ENCODE peak calls at places on chromosome 1, in eight cellular contexts. One of them, this sample, is unnamed.

GRCh38 chr1:8902765-8903164 is 24.3 kb upstream of the ENO1 start:
- DNase-seq in germinal center: no peak
- DNase-seq in ACHN: peak; percentile 76
- DNase-seq in NCI-H2227 treated with DMSO at 0.1 percent for 48 hours: no peak
- DNase-seq in astrocyte of the spinal cord: peak; percentile 28
- DNase-seq in stimulated activated CD4-positive, alpha-beta T cell treated with anti-CD3 and anti-CD28 coated beads, Interleukin-2, amount 100 ng/mL, for 24 hours: no peak
- DNase-seq in immature natural killer cell: no peak
- DNase-seq in AML-193: no peak
- DNase-seq in this sample: no peak

GRCh38 chr1:182786223-182787001 is 3.2 kb upstream of the NPL start:
- DNase-seq in germinal center: peak; percentile 39
- DNase-seq in ACHN: peak; percentile 64
- DNase-seq in NCI-H2227 treated with DMSO at 0.1 percent for 48 hours: peak; percentile 80
- DNase-seq in astrocyte of the spinal cord: peak; percentile 77
- DNase-seq in stimulated activated CD4-positive, alpha-beta T cell treated with anti-CD3 and anti-CD28 coated beads, Interleukin-2, amount 100 ng/mL, for 24 hours: peak; percentile 44
- DNase-seq in immature natural killer cell: peak; percentile 17
- DNase-seq in AML-193: peak; percentile 67
- DNase-seq in this sample: peak; percentile 52

GRCh38 chr1:42145726-42146125 is 7.5 kb upstream of the GUCA2B start:
- DNase-seq in germinal center: no peak
- DNase-seq in ACHN: no peak
- DNase-seq in NCI-H2227 treated with DMSO at 0.1 percent for 48 hours: no peak
- DNase-seq in astrocyte of the spinal cord: no peak
- DNase-seq in stimulated activated CD4-positive, alpha-beta T cell treated with anti-CD3 and anti-CD28 coated beads, Interleukin-2, amount 100 ng/mL, for 24 hours: peak; percentile 13
- DNase-seq in immature natural killer cell: no peak
- DNase-seq in AML-193: no peak
- DNase-seq in this sample: no peak

GRCh38 chr1:233993651-233994050 is 89.2 kb downstream of the SLC35F3 start:
- DNase-seq in germinal center: no peak
- DNase-seq in ACHN: peak; percentile 50
- DNase-seq in NCI-H2227 treated with DMSO at 0.1 percent for 48 hours: peak; percentile 71
- DNase-seq in astrocyte of the spinal cord: peak; percentile 16
- DNase-seq in stimulated activated CD4-positive, alpha-beta T cell treated with anti-CD3 and anti-CD28 coated beads, Interleukin-2, amount 100 ng/mL, for 24 hours: no peak
- DNase-seq in immature natural killer cell: no peak
- DNase-seq in AML-193: no peak
- DNase-seq in this sample: no peak

GRCh38 chr1:161905269-161905884 is 118.3 kb downstream of the OLFML2B start:
- DNase-seq in germinal center: peak; percentile 50
- DNase-seq in ACHN: peak; percentile 57
- DNase-seq in NCI-H2227 treated with DMSO at 0.1 percent for 48 hours: no peak
- DNase-seq in astrocyte of the spinal cord: no peak
- DNase-seq in stimulated activated CD4-positive, alpha-beta T cell treated with anti-CD3 and anti-CD28 coated beads, Interleukin-2, amount 100 ng/mL, for 24 hours: peak; percentile 25
- DNase-seq in immature natural killer cell: no peak
- DNase-seq in AML-193: no peak
- DNase-seq in this sample: no peak

GRCh38 chr1:102105931-102106550 is 109.3 kb upstream of the OLFM3 start:
- DNase-seq in germinal center: no peak
- DNase-seq in ACHN: no peak
- DNase-seq in NCI-H2227 treated with DMSO at 0.1 percent for 48 hours: no peak
- DNase-seq in astrocyte of the spinal cord: no peak
- DNase-seq in stimulated activated CD4-positive, alpha-beta T cell treated with anti-CD3 and anti-CD28 coated beads, Interleukin-2, amount 100 ng/mL, for 24 hours: no peak
- DNase-seq in immature natural killer cell: no peak
- DNase-seq in AML-193: no peak
- DNase-seq in this sample: no peak

GRCh38 chr1:42933060-42933586 is 25.5 kb downstream of the SLC2A1 start:
- DNase-seq in germinal center: no peak
- DNase-seq in ACHN: no peak
- DNase-seq in NCI-H2227 treated with DMSO at 0.1 percent for 48 hours: no peak
- DNase-seq in astrocyte of the spinal cord: no peak
- DNase-seq in stimulated activated CD4-positive, alpha-beta T cell treated with anti-CD3 and anti-CD28 coated beads, Interleukin-2, amount 100 ng/mL, for 24 hours: peak; percentile 17
- DNase-seq in immature natural killer cell: no peak
- DNase-seq in AML-193: no peak
- DNase-seq in this sample: no peak

GRCh38 chr1:17372955-17373354 is 959 bp downstream of the PADI6 start:
- DNase-seq in germinal center: no peak
- DNase-seq in ACHN: no peak
- DNase-seq in NCI-H2227 treated with DMSO at 0.1 percent for 48 hours: no peak
- DNase-seq in astrocyte of the spinal cord: no peak
- DNase-seq in stimulated activated CD4-positive, alpha-beta T cell treated with anti-CD3 and anti-CD28 coated beads, Interleukin-2, amount 100 ng/mL, for 24 hours: no peak
- DNase-seq in immature natural killer cell: no peak
- DNase-seq in AML-193: no peak
- DNase-seq in this sample: no peak

GRCh38 chr1:242243472-242243871 is 244.6 kb upstream of the MAP1LC3C start:
- DNase-seq in germinal center: no peak
- DNase-seq in ACHN: peak; percentile 14
- DNase-seq in NCI-H2227 treated with DMSO at 0.1 percent for 48 hours: no peak
- DNase-seq in astrocyte of the spinal cord: no peak
- DNase-seq in stimulated activated CD4-positive, alpha-beta T cell treated with anti-CD3 and anti-CD28 coated beads, Interleukin-2, amount 100 ng/mL, for 24 hours: no peak
- DNase-seq in immature natural killer cell: no peak
- DNase-seq in AML-193: no peak
- DNase-seq in this sample: no peak

GRCh38 chr1:228004331-228004871 is 2.4 kb upstream of the WNT3A start:
- DNase-seq in germinal center: no peak
- DNase-seq in ACHN: peak; percentile 32
- DNase-seq in NCI-H2227 treated with DMSO at 0.1 percent for 48 hours: no peak
- DNase-seq in astrocyte of the spinal cord: no peak
- DNase-seq in stimulated activated CD4-positive, alpha-beta T cell treated with anti-CD3 and anti-CD28 coated beads, Interleukin-2, amount 100 ng/mL, for 24 hours: peak; percentile 16
- DNase-seq in immature natural killer cell: peak; percentile 7
- DNase-seq in AML-193: peak; percentile 14
- DNase-seq in this sample: peak; percentile 49

GRCh38 chr1:36068866-36069265 is 15.0 kb upstream of the TEKT2 start:
- DNase-seq in germinal center: no peak
- DNase-seq in ACHN: no peak
- DNase-seq in NCI-H2227 treated with DMSO at 0.1 percent for 48 hours: no peak
- DNase-seq in astrocyte of the spinal cord: no peak
- DNase-seq in stimulated activated CD4-positive, alpha-beta T cell treated with anti-CD3 and anti-CD28 coated beads, Interleukin-2, amount 100 ng/mL, for 24 hours: no peak
- DNase-seq in immature natural killer cell: no peak
- DNase-seq in AML-193: no peak
- DNase-seq in this sample: no peak

GRCh38 chr1:56374026-56374974 is 205.1 kb downstream of the PLPP3 start:
- DNase-seq in germinal center: no peak
- DNase-seq in ACHN: no peak
- DNase-seq in NCI-H2227 treated with DMSO at 0.1 percent for 48 hours: no peak
- DNase-seq in astrocyte of the spinal cord: peak; percentile 36
- DNase-seq in stimulated activated CD4-positive, alpha-beta T cell treated with anti-CD3 and anti-CD28 coated beads, Interleukin-2, amount 100 ng/mL, for 24 hours: no peak
- DNase-seq in immature natural killer cell: no peak
- DNase-seq in AML-193: no peak
- DNase-seq in this sample: no peak

GRCh38 chr1:151972533-151973270 is 21.0 kb downstream of the S100A10 start:
- DNase-seq in germinal center: no peak
- DNase-seq in ACHN: peak; percentile 93
- DNase-seq in NCI-H2227 treated with DMSO at 0.1 percent for 48 hours: no peak
- DNase-seq in astrocyte of the spinal cord: peak; percentile 87
- DNase-seq in stimulated activated CD4-positive, alpha-beta T cell treated with anti-CD3 and anti-CD28 coated beads, Interleukin-2, amount 100 ng/mL, for 24 hours: peak; percentile 42
- DNase-seq in immature natural killer cell: no peak
- DNase-seq in AML-193: no peak
- DNase-seq in this sample: no peak

GRCh38 chr1:191096405-191096804 is 618.7 kb upstream of the BRINP3 start:
- DNase-seq in germinal center: no peak
- DNase-seq in ACHN: no peak
- DNase-seq in NCI-H2227 treated with DMSO at 0.1 percent for 48 hours: no peak
- DNase-seq in astrocyte of the spinal cord: no peak
- DNase-seq in stimulated activated CD4-positive, alpha-beta T cell treated with anti-CD3 and anti-CD28 coated beads, Interleukin-2, amount 100 ng/mL, for 24 hours: no peak
- DNase-seq in immature natural killer cell: no peak
- DNase-seq in AML-193: no peak
- DNase-seq in this sample: no peak

GRCh38 chr1:31013187-31013864 is 52.2 kb downstream of the PUM1 start:
- DNase-seq in germinal center: no peak
- DNase-seq in ACHN: peak; percentile 71
- DNase-seq in NCI-H2227 treated with DMSO at 0.1 percent for 48 hours: no peak
- DNase-seq in astrocyte of the spinal cord: no peak
- DNase-seq in stimulated activated CD4-positive, alpha-beta T cell treated with anti-CD3 and anti-CD28 coated beads, Interleukin-2, amount 100 ng/mL, for 24 hours: no peak
- DNase-seq in immature natural killer cell: no peak
- DNase-seq in AML-193: peak; percentile 12
- DNase-seq in this sample: no peak

GRCh38 chr1:182556279-182556678 is 32.8 kb downstream of the RNASEL start:
- DNase-seq in germinal center: no peak
- DNase-seq in ACHN: no peak
- DNase-seq in NCI-H2227 treated with DMSO at 0.1 percent for 48 hours: no peak
- DNase-seq in astrocyte of the spinal cord: no peak
- DNase-seq in stimulated activated CD4-positive, alpha-beta T cell treated with anti-CD3 and anti-CD28 coated beads, Interleukin-2, amount 100 ng/mL, for 24 hours: no peak
- DNase-seq in immature natural killer cell: no peak
- DNase-seq in AML-193: no peak
- DNase-seq in this sample: no peak